ENCODE peak calls at places on chromosome 15, in seven cellular contexts. W is adipocyte; F is body of pancreas; R is tibial artery; K is CD4-positive, CD25-positive, alpha-beta regulatory T cell; M is stomach; Q is mesendoderm. U is an unnamed sample.

GRCh38 chr15:31306426-31307269 is 20.0 kb upstream of the KLF13 start:
- DNase-seq in W (no peak), F (no peak), R (peak; percentile 55), K (no peak), M (peak; percentile 74), Q (peak; percentile 85), U (peak; percentile 92)

GRCh38 chr15:42730135-42730534 is 6.8 kb downstream of the CDAN1 start:
- DNase-seq in W (no peak), F (no peak), R (no peak), K (no peak), M (no peak), Q (no peak), U (no peak)

GRCh38 chr15:59307164-59307535 is 65.5 kb downstream of the MYO1E start:
- DNase-seq in W (no peak), F (no peak), R (no peak), K (no peak), M (no peak), Q (no peak), U (no peak)

GRCh38 chr15:26451995-26452394 is 320.9 kb downstream of the GABRB3 start:
- DNase-seq in W (no peak), F (no peak), R (no peak), K (no peak), M (no peak), Q (no peak), U (no peak)

GRCh38 chr15:34721802-34722795 is 32.7 kb downstream of the GJD2 start:
- DNase-seq in W (peak; percentile 90), F (peak; percentile 35), R (peak; percentile 87), K (no peak), M (no peak), Q (peak; percentile 67), U (peak; percentile 32)

GRCh38 chr15:31238906-31239305 is 87.7 kb upstream of the KLF13 start:
- DNase-seq in W (no peak), F (no peak), R (peak; percentile 20), K (no peak), M (no peak), Q (no peak), U (no peak)

GRCh38 chr15:35522061-35522460 is 23.9 kb downstream of the DPH6 start:
- DNase-seq in W (peak; percentile 23), F (no peak), R (no peak), K (no peak), M (no peak), Q (peak; percentile 33), U (no peak)

GRCh38 chr15:71151061-71151460 is 35.8 kb downstream of the THSD4 start:
- DNase-seq in W (no peak), F (no peak), R (no peak), K (no peak), M (no peak), Q (peak; percentile 22), U (no peak)

GRCh38 chr15:76337047-76337738 is 620 bp downstream of the ISL2 start:
- DNase-seq in W (no peak), F (no peak), R (no peak), K (peak; percentile 21), M (no peak), Q (peak; percentile 56), U (no peak)

GRCh38 chr15:67508367-67508766 is 12.6 kb upstream of the C15orf61 start:
- DNase-seq in W (peak; percentile 30), F (no peak), R (no peak), K (no peak), M (no peak), Q (no peak), U (no peak)

GRCh38 chr15:100383302-100384107 is 41.7 kb upstream of the ADAMTS17 start:
- DNase-seq in W (peak; percentile 10), F (peak; percentile 65), R (no peak), K (peak; percentile 26), M (no peak), Q (peak; percentile 67), U (no peak)

GRCh38 chr15:66899555-66900350 is 165.6 kb upstream of the SMAD3 start:
- DNase-seq in W (no peak), F (no peak), R (peak; percentile 25), K (no peak), M (no peak), Q (peak; percentile 68), U (no peak)

GRCh38 chr15:67839358-67839928 is 402 bp downstream of the RNU6-1 start:
- DNase-seq in W (peak; percentile 54), F (no peak), R (peak; percentile 65), K (no peak), M (no peak), Q (peak; percentile 66), U (no peak)

GRCh38 chr15:43821505-43821904 is 3.0 kb downstream of the MFAP1 start:
- DNase-seq in W (no peak), F (no peak), R (no peak), K (no peak), M (no peak), Q (no peak), U (no peak)

GRCh38 chr15:64636101-64636500 is 139.3 kb downstream of the RBPMS2 start:
- DNase-seq in W (peak; percentile 30), F (no peak), R (no peak), K (no peak), M (no peak), Q (peak; percentile 51), U (no peak)

GRCh38 chr15:82117296-82117695 is 71.5 kb upstream of the MEX3B start:
- DNase-seq in W (no peak), F (no peak), R (no peak), K (no peak), M (no peak), Q (no peak), U (no peak)

GRCh38 chr15:30953183-30953582 is 38.2 kb downstream of the MTMR10 start:
- DNase-seq in W (no peak), F (no peak), R (no peak), K (no peak), M (no peak), Q (no peak), U (no peak)

DNA sequence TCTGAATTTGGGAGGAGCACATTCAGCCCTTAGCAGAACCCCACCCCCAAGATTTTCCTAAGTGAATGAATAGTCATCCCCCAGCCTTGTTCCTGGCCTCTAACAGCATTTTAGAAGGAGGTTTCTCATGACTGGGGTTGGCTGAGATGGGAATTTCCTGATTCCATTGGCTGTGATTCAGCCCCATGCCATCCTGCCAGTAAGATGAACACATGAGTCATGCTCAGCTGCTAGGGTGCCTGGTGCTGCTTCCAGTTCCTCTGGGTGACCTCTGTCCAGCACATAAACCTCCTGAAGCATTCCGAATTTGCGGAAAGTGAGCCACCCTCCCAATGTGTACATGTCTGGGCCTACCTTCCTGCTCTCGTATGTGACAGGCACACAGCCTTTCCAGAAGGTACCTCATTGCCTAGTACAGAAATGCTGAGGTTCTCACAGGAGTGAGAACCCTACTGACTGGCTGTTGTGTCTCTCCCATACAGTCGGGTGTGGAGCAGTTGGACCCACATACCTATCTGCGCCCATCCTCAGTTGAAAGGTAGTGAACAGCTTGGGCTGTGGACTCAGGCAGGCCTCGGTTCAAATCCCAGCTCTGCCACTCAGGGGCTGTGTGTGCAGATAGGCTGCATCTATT is 91.7 kb downstream of the APBA2 start:
- DNase-seq in W (peak; percentile 94), F (peak; percentile 56), R (no peak), K (no peak), M (no peak), Q (peak; percentile 81), U (no peak)
- H3K4me1 ChIP-seq in W (peaks cover 6% of the 10 kb centered on the region), F (no peaks in the 10 kb centered on the region), R (no peaks in the 10 kb centered on the region), K (no peaks in the 10 kb centered on the region), M (no peaks in the 10 kb centered on the region), Q (no peaks in the 10 kb centered on the region), U (peaks cover 2% of the 10 kb centered on the region)

GRCh38 chr15:90006217-90007088 is 5.3 kb downstream of the ZNF710 start:
- DNase-seq in W (no peak), F (peak; percentile 52), R (no peak), K (no peak), M (peak; percentile 41), Q (no peak), U (no peak)
- H3K4me1 ChIP-seq in W (peaks cover 24% of the 10 kb centered on the region), F (peaks cover 53% of the 10 kb centered on the region), R (peaks cover 30% of the 10 kb centered on the region), K (peaks cover 59% of the 10 kb centered on the region), M (peaks cover 54% of the 10 kb centered on the region), Q (peaks cover 18% of the 10 kb centered on the region), U (peaks cover 11% of the 10 kb centered on the region)

DNA sequence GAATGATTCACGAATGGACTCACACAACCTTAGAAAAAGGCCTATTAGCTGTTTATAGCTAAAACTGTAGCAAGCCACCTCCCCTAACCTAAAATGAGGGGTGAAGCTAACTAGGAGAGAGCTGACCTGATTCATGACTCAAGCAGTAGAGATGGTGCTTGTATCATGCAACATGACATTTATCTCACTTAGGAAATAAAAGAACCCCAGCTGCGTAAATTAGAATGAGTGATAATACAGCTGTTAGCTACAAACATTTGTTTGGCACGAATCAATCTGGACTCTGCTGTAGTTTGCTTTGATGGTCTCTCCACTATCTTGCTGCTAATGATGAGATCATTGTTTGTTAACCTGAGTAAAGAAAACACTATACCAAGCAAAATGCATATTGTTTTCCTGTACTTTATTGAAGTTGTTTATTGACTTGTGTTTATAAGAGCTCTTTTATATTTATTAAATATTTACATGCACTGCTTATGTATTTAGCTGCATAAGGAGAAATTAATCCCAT is 92.7 kb downstream of the ALDH1A2 start:
- DNase-seq in W (no peak), F (no peak), R (no peak), K (no peak), M (no peak), Q (no peak), U (no peak)
- H3K4me1 ChIP-seq in W (no peaks in the 10 kb centered on the region), F (no peaks in the 10 kb centered on the region), R (no peaks in the 10 kb centered on the region), K (no peaks in the 10 kb centered on the region), M (no peaks in the 10 kb centered on the region), Q (peaks cover under 1% of the 10 kb centered on the region), U (no peaks in the 10 kb centered on the region)

GRCh38 chr15:72227720-72228119 is 3.3 kb downstream of the PKM start:
- DNase-seq in W (no peak), F (no peak), R (peak; percentile 37), K (no peak), M (no peak), Q (peak; percentile 23), U (no peak)
- H3K4me1 ChIP-seq in W (peaks cover 48% of the 10 kb centered on the region), F (peaks cover 35% of the 10 kb centered on the region), R (peaks cover 55% of the 10 kb centered on the region), K (peaks cover 75% of the 10 kb centered on the region), M (peaks cover 64% of the 10 kb centered on the region), Q (peaks cover 11% of the 10 kb centered on the region), U (peaks cover 14% of the 10 kb centered on the region)

DNA sequence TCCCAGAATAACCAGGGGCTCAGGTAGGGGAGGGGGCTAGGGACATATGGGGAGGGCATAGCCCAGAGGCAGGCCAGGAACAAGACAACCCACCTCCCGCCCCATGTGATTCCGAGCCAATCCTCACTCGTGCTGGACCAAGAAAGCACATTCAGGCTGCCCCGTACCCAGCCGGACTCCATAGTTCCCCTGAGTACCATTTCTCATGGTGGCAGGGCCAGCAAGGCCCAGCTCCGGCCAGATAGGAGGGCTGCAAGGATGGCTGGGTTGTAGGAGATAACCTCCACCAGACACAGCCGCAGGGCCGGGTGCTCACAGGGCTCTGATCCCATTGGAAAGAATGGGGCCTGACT is 11.4 kb downstream of the SEMA7A start:
- DNase-seq in W (no peak), F (no peak), R (no peak), K (no peak), M (no peak), Q (no peak), U (no peak)
- H3K4me1 ChIP-seq in W (peaks cover 55% of the 10 kb centered on the region), F (no peaks in the 10 kb centered on the region), R (no peaks in the 10 kb centered on the region), K (no peaks in the 10 kb centered on the region), M (peaks cover 2% of the 10 kb centered on the region), Q (peaks cover 17% of the 10 kb centered on the region), U (peaks cover 53% of the 10 kb centered on the region)

GRCh38 chr15:98725874-98726273 is 77.5 kb downstream of the IGF1R start:
- DNase-seq in W (no peak), F (no peak), R (no peak), K (no peak), M (peak; percentile 59), Q (no peak), U (no peak)
- H3K4me1 ChIP-seq in W (peaks cover 44% of the 10 kb centered on the region), F (peaks cover 73% of the 10 kb centered on the region), R (peaks cover 100% of the 10 kb centered on the region), K (no peaks in the 10 kb centered on the region), M (peaks cover 87% of the 10 kb centered on the region), Q (peaks cover 24% of the 10 kb centered on the region), U (peaks cover 8% of the 10 kb centered on the region)

U was measured in NT2/D1.